ENCODE peak calls at places on chromosome 9, in nine cellular contexts. R, X, D, J, N, F, I, C and K are unnamed samples.

GRCh38 chr9:133619791-133620190 is 10.6 kb upstream of the FAM163B start:
- DNase-seq in J (peak), D (peak), F (peak), C (no peak), R (peak), N (no peak), I (no peak), X (no peak), K (no peak)

GRCh38 chr9:37034320-37034937 is 361 bp upstream of the PAX5 start:
- DNase-seq in C (no peak), J (no peak), R (peak), F (no peak), X (no peak), D (no peak), I (no peak), N (no peak), K (no peak)

GRCh38 chr9:764105-764524 is 77.4 kb upstream of the DMRT1 start:
- DNase-seq in C (peak), X (peak), N (peak), J (no peak), R (peak), I (peak), D (peak), F (no peak), K (no peak)

GRCh38 chr9:82456621-82457020 is 468.0 kb downstream of the SPATA31D1 start:
- DNase-seq in F (no peak), N (no peak), C (no peak), X (no peak), I (no peak), R (no peak), J (no peak), D (no peak), K (peak)

GRCh38 chr9:137044502-137045177 is 1.3 kb downstream of the NPDC1 start:
- DNase-seq in F (peak), I (no peak), J (no peak), X (no peak), N (no peak), R (peak), C (no peak), D (no peak), K (no peak)

GRCh38 chr9:120212153-120212852 is 367.7 kb downstream of the CDK5RAP2 start:
- DNase-seq in R (no peak), D (no peak), C (no peak), F (no peak), N (no peak), X (no peak), J (no peak), I (no peak), K (no peak)

GRCh38 chr9:120368799-120369198 is 211.2 kb downstream of the CDK5RAP2 start:
- DNase-seq in X (no peak), F (no peak), N (no peak), I (no peak), C (no peak), R (no peak), D (no peak), J (no peak), K (no peak)

GRCh38 chr9:126534431-126535186 is 79.1 kb upstream of the LMX1B start:
- DNase-seq in N (no peak), C (no peak), R (no peak), I (no peak), D (no peak), F (peak), X (no peak), J (no peak), K (no peak)

GRCh38 chr9:70013598-70014196 is 30.0 kb upstream of the MAMDC2 start:
- DNase-seq in J (no peak), C (no peak), F (no peak), D (no peak), I (no peak), R (no peak), X (peak), N (peak), K (no peak)

GRCh38 chr9:25415723-25416122 is 262.5 kb downstream of the TUSC1 start:
- DNase-seq in X (no peak), I (no peak), D (no peak), N (no peak), R (no peak), F (no peak), J (no peak), C (no peak), K (no peak)

GRCh38 chr9:134039386-134040175 is 14.3 kb downstream of the BRD3OS start:
- DNase-seq in I (no peak), J (no peak), N (no peak), C (no peak), X (no peak), D (no peak), F (peak), R (no peak), K (no peak)

GRCh38 chr9:88713022-88713421 is 178.0 kb downstream of the NXNL2 start:
- DNase-seq in R (no peak), I (no peak), N (no peak), J (no peak), C (no peak), D (no peak), F (no peak), X (no peak), K (no peak)

GRCh38 chr9:34185778-34186551 is 7.1 kb downstream of the UBAP1 start:
- DNase-seq in F (no peak), R (no peak), X (peak), C (no peak), J (no peak), N (peak), I (peak), D (peak), K (peak)

GRCh38 chr9:134371731-134372130 is 45.5 kb downstream of the RXRA start:
- DNase-seq in C (no peak), J (peak), F (no peak), D (no peak), I (peak), X (peak), N (peak), R (peak), K (peak)

GRCh38 chr9:117494401-117495130 is 79.7 kb upstream of the ASTN2 start:
- DNase-seq in F (no peak), J (peak), N (no peak), I (no peak), D (no peak), R (no peak), X (no peak), C (no peak), K (no peak)

GRCh38 chr9:26809795-26810194 is 82.8 kb downstream of the CAAP1 start:
- DNase-seq in J (no peak), D (no peak), X (no peak), C (no peak), F (no peak), R (no peak), I (no peak), N (no peak), K (peak)

GRCh38 chr9:127362829-127363228 is 34.1 kb upstream of the SLC2A8 start:
- DNase-seq in F (no peak), C (no peak), X (no peak), J (no peak), D (no peak), R (no peak), I (no peak), N (no peak), K (no peak)

GRCh38 chr9:21096172-21096900 is 18.6 kb upstream of the IFNB1 start:
- DNase-seq in X (no peak), N (no peak), J (no peak), R (no peak), I (no peak), F (no peak), D (peak), C (peak), K (peak)

GRCh38 chr9:136688274-136689107 is 1.2 kb upstream of the AGPAT2 start:
- DNase-seq in X (no peak), D (no peak), N (no peak), J (no peak), R (no peak), C (no peak), F (no peak), I (no peak), K (no peak)

GRCh38 chr9:91056917-91057316 is 255.3 kb downstream of the SYK start:
- DNase-seq in I (no peak), N (no peak), F (no peak), R (no peak), J (no peak), D (no peak), C (no peak), X (no peak), K (no peak)

GRCh38 chr9:131417264-131418142 is 23.6 kb downstream of the PRRC2B start:
- DNase-seq in I (no peak), X (no peak), J (no peak), F (peak), R (no peak), D (no peak), C (no peak), N (no peak), K (no peak)

GRCh38 chr9:17555362-17556054 is 23.4 kb upstream of the SH3GL2 start:
- DNase-seq in N (no peak), X (no peak), J (no peak), D (no peak), R (no peak), F (no peak), I (no peak), C (no peak), K (no peak)

GRCh38 chr9:31321686-31322085 is 1062.8 kb upstream of the ACO1 start:
- DNase-seq in F (no peak), J (no peak), X (no peak), I (no peak), C (no peak), R (no peak), D (no peak), N (no peak), K (no peak)

GRCh38 chr9:133656211-133657119 is 20.3 kb downstream of the DBH start:
- DNase-seq in D (peak), X (no peak), F (peak), C (no peak), J (no peak), N (no peak), R (no peak), I (no peak), K (no peak)

GRCh38 chr9:112241491-112241890 is 66.4 kb upstream of the SUSD1 start:
- DNase-seq in D (no peak), C (no peak), F (no peak), R (no peak), X (no peak), J (no peak), N (no peak), I (no peak), K (no peak)

GRCh38 chr9:20593131-20593530 is 29.2 kb downstream of the MLLT3 start:
- DNase-seq in C (no peak), F (no peak), J (no peak), D (no peak), X (no peak), I (no peak), N (no peak), R (no peak), K (no peak)

GRCh38 chr9:20409321-20410092 is 212.8 kb downstream of the MLLT3 start:
- DNase-seq in X (no peak), J (no peak), C (no peak), F (no peak), N (no peak), R (no peak), I (no peak), D (no peak), K (no peak)

GRCh38 chr9:135297716-135298075 is 181.9 kb upstream of the PPP1R26 start:
- DNase-seq in J (no peak), X (no peak), I (no peak), F (peak), R (no peak), N (no peak), D (no peak), C (no peak), K (no peak)

GRCh38 chr9:86344818-86345217 is 9.4 kb downstream of the TUT7 start:
- DNase-seq in D (no peak), C (no peak), R (no peak), F (no peak), J (no peak), X (no peak), I (no peak), N (no peak), K (no peak)

GRCh38 chr9:75788006-75788634 is 102.4 kb upstream of the PCSK5 start:
- DNase-seq in J (no peak), F (peak), R (no peak), C (no peak), N (peak), X (no peak), D (no peak), I (no peak), K (no peak)

GRCh38 chr9:127644943-127645342 is 32.9 kb downstream of the STXBP1 start:
- DNase-seq in C (no peak), I (no peak), J (no peak), F (no peak), N (no peak), X (no peak), D (no peak), R (no peak), K (no peak)

GRCh38 chr9:86434039-86434726 is 80.0 kb upstream of the TUT7 start:
- DNase-seq in R (no peak), J (no peak), F (no peak), I (no peak), X (peak), C (no peak), D (peak), N (peak), K (no peak)

GRCh38 chr9:92504881-92505280 is 22.6 kb upstream of the ASPN start:
- DNase-seq in J (no peak), N (no peak), C (no peak), F (no peak), R (no peak), X (no peak), D (no peak), I (no peak), K (no peak)

GRCh38 chr9:134885647-134886412 is 5.2 kb downstream of the FCN2 start:
- DNase-seq in I (no peak), X (no peak), D (no peak), R (no peak), C (no peak), N (no peak), F (no peak), J (no peak), K (no peak)

GRCh38 chr9:5625916-5626315 is 3.0 kb upstream of the RIC1 start:
- DNase-seq in F (no peak), D (no peak), X (no peak), C (no peak), N (no peak), I (no peak), R (no peak), J (no peak), K (no peak)

GRCh38 chr9:133714606-133715294 is 23.4 kb downstream of the SARDH start:
- DNase-seq in N (no peak), F (peak), C (no peak), R (no peak), X (peak), D (no peak), I (no peak), J (no peak), K (no peak)

GRCh38 chr9:73143606-73144328 is 7.9 kb upstream of the ANXA1 start:
- DNase-seq in D (no peak), J (no peak), C (no peak), N (no peak), F (no peak), X (no peak), I (no peak), R (no peak), K (no peak)

GRCh38 chr9:12414514-12414913 is 278.7 kb upstream of the TYRP1 start:
- DNase-seq in R (no peak), I (no peak), C (no peak), N (no peak), F (no peak), J (no peak), X (no peak), D (no peak), K (no peak)

GRCh38 chr9:74887041-74887980 is at the start of gene TRPM6:
- DNase-seq in I (peak), X (peak), R (peak), F (peak), J (peak), D (peak), N (peak), C (no peak), K (no peak)

GRCh38 chr9:136527721-136528710 is 17.8 kb downstream of the NOTCH1 start:
- DNase-seq in C (no peak), X (no peak), N (no peak), F (no peak), J (no peak), D (no peak), R (peak), I (no peak), K (no peak)

GRCh38 chr9:22098636-22099332 is 89.7 kb upstream of the CDKN2B start:
- DNase-seq in F (no peak), I (no peak), X (no peak), J (no peak), R (no peak), D (no peak), N (no peak), C (no peak), K (no peak)

GRCh38 chr9:22105005-22105722 is 96.1 kb upstream of the CDKN2B start:
- DNase-seq in I (no peak), C (no peak), D (no peak), F (no peak), R (no peak), N (no peak), X (no peak), J (no peak), K (no peak)

GRCh38 chr9:22103650-22104575 is 94.8 kb upstream of the CDKN2B start:
- DNase-seq in D (no peak), F (no peak), X (no peak), C (no peak), I (no peak), R (peak), N (no peak), J (no peak), K (no peak)

GRCh38 chr9:22100626-22101025 is 91.5 kb upstream of the CDKN2B start:
- DNase-seq in J (no peak), F (no peak), C (no peak), D (no peak), R (no peak), N (no peak), X (no peak), I (no peak), K (no peak)

GRCh38 chr9:22102347-22103053 is 93.4 kb upstream of the CDKN2B start:
- DNase-seq in J (no peak), X (no peak), D (no peak), F (no peak), I (no peak), N (no peak), C (no peak), R (no peak), K (no peak)
- H3K27ac ChIP-seq in J (no peak), X (peak), D (no peak), F (no peak), I (no peak), N (no peak), C (no peak), R (peak), K (peak)

GRCh38 chr9:14690986-14691730 is 2.1 kb downstream of the ZDHHC21 start:
- DNase-seq in X (no peak), D (no peak), C (no peak), R (no peak), J (no peak), I (no peak), N (no peak), F (no peak), K (no peak)
- H3K27ac ChIP-seq in X (no peak), D (no peak), C (no peak), R (no peak), J (no peak), I (no peak), N (no peak), F (no peak), K (peak)

DNA sequence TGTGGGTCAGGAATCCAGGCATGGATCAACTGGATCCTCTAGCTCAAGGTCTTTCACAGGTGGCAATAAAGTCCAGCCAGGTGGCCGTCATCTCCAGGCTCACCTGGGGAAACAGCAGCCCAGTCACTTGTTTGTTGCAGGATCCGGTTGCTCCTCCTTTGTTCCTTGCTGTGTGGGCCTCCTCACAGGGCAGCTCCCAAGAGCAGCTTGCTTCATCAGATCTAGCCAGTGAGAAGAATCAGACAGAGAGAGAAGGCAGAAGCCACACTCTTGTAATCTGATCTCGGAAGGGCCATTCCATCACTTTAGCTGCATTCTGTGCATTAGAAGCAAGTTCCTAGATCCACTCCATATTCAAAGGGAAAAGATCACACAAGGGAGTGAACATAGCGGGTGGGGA is 3.2 kb upstream of the HSD17B3 start:
- DNase-seq in N (no peak), X (no peak), D (no peak), J (no peak), F (no peak), R (no peak), C (no peak), I (no peak), K (no peak)
- H3K27ac ChIP-seq in N (no peak), X (no peak), D (no peak), J (no peak), F (no peak), R (no peak), C (no peak), I (no peak), K (no peak)

GRCh38 chr9:124399999-124400940 is 15.0 kb downstream of the PSMB7 start:
- DNase-seq in R (no peak), I (no peak), J (no peak), F (no peak), C (no peak), N (no peak), X (no peak), D (no peak), K (no peak)

GRCh38 chr9:124394596-124394995 is 20.6 kb downstream of the PSMB7 start:
- DNase-seq in R (no peak), X (no peak), D (no peak), C (no peak), J (no peak), N (no peak), F (no peak), I (no peak), K (no peak)

GRCh38 chr9:124399323-124399962 is 15.8 kb downstream of the PSMB7 start:
- DNase-seq in N (peak), J (no peak), X (no peak), C (no peak), F (no peak), R (no peak), I (no peak), D (no peak), K (no peak)

GRCh38 chr9:124395826-124396225 is 19.4 kb downstream of the PSMB7 start:
- DNase-seq in X (no peak), R (no peak), J (no peak), I (no peak), N (no peak), F (no peak), D (no peak), C (no peak), K (no peak)

GRCh38 chr9:124398191-124398590 is 17.1 kb downstream of the PSMB7 start:
- DNase-seq in I (no peak), X (no peak), D (no peak), N (no peak), C (no peak), J (no peak), F (no peak), R (no peak), K (no peak)
- H3K27ac ChIP-seq in I (no peak), X (no peak), D (no peak), N (no peak), C (no peak), J (no peak), F (no peak), R (no peak), K (no peak)

GRCh38 chr9:129005336-129005997 is 22.7 kb downstream of the SH3GLB2 start:
- DNase-seq in X (no peak), D (no peak), N (no peak), J (no peak), I (no peak), R (no peak), C (no peak), F (peak), K (no peak)
- H3K27ac ChIP-seq in X (no peak), D (no peak), N (no peak), J (no peak), I (no peak), R (no peak), C (no peak), F (no peak), K (no peak)

GRCh38 chr9:114386361-114386885 is 1.4 kb downstream of the AKNA start:
- DNase-seq in J (no peak), R (no peak), D (no peak), X (no peak), F (no peak), N (no peak), I (no peak), C (no peak), K (no peak)

GRCh38 chr9:114388764-114389375 is 1.1 kb upstream of the AKNA start:
- DNase-seq in X (no peak), R (no peak), F (no peak), N (no peak), D (no peak), I (no peak), J (no peak), C (no peak), K (no peak)

GRCh38 chr9:114385412-114386181 is 2.2 kb downstream of the AKNA start:
- DNase-seq in X (peak), I (peak), R (peak), D (peak), J (peak), N (peak), C (peak), F (peak), K (peak)

GRCh38 chr9:114387678-114388431 is at the start of gene AKNA:
- DNase-seq in D (peak), C (peak), X (peak), R (peak), N (peak), F (peak), I (peak), J (peak), K (no peak)

GRCh38 chr9:114386886-114387677 is 700 bp downstream of the AKNA start:
- DNase-seq in F (peak), X (peak), I (no peak), D (no peak), N (peak), C (no peak), J (peak), R (peak), K (no peak)
- H3K27ac ChIP-seq in F (peak), X (peak), I (peak), D (peak), N (peak), C (peak), J (peak), R (peak), K (peak)

GRCh38 chr9:99352786-99353185 is 130.7 kb downstream of the SEC61B start:
- DNase-seq in N (no peak), R (no peak), F (no peak), I (no peak), J (no peak), C (no peak), X (no peak), D (no peak), K (no peak)
- H3K27ac ChIP-seq in N (no peak), R (no peak), F (no peak), I (no peak), J (no peak), C (no peak), X (no peak), D (no peak), K (no peak)